ENCODE peak calls at places on chromosome 13, in nine cellular contexts. I is prostate gland, W is colonic mucosa, T is upper lobe of left lung, U is adrenal gland, B is breast epithelium, R is testis, E is pancreas, P is body of pancreas. M is an unnamed sample.

GRCh38 chr13:109476001-109476400 is 310.4 kb downstream of the IRS2 start:
- DNase-seq in I (no peak), W (no peak), T (no peak), U (no peak), B (no peak), R (no peak), E (no peak), P (no peak), M (no peak)

GRCh38 chr13:95243207-95243606 is 58.0 kb downstream of the ABCC4 start:
- DNase-seq in I (no peak), W (no peak), T (no peak), U (no peak), B (no peak), R (no peak), E (no peak), P (no peak), M (peak)

GRCh38 chr13:97030705-97031452 is 36.6 kb upstream of the OXGR1 start:
- DNase-seq in I (no peak), W (no peak), T (no peak), U (no peak), B (no peak), R (peak), E (no peak), P (no peak), M (no peak)

GRCh38 chr13:37143901-37144300 is 38.4 kb upstream of the CSNK1A1L start:
- DNase-seq in I (no peak), W (no peak), T (no peak), U (no peak), B (no peak), R (no peak), E (no peak), P (no peak), M (no peak)

GRCh38 chr13:111853146-111853545 is 213.8 kb upstream of the SOX1 start:
- DNase-seq in I (no peak), W (no peak), T (no peak), U (no peak), B (no peak), R (no peak), E (no peak), P (no peak), M (no peak)

GRCh38 chr13:73058432-73058740 is 419 bp upstream of the KLF5 start:
- DNase-seq in I (no peak), W (no peak), T (no peak), U (no peak), B (no peak), R (no peak), E (no peak), P (no peak), M (no peak)

GRCh38 chr13:49859568-49859967 is 67.1 kb upstream of the KPNA3 start:
- DNase-seq in I (no peak), W (no peak), T (no peak), U (peak), B (no peak), R (no peak), E (no peak), P (peak), M (no peak)

GRCh38 chr13:97125051-97125809 is 96.9 kb upstream of the MBNL2 start:
- DNase-seq in I (no peak), W (peak), T (no peak), U (no peak), B (no peak), R (peak), E (peak), P (no peak), M (no peak)

GRCh38 chr13:93249259-93249917 is 22.8 kb downstream of the GPC6 start:
- DNase-seq in I (no peak), W (no peak), T (no peak), U (no peak), B (no peak), R (no peak), E (no peak), P (no peak), M (no peak)

GRCh38 chr13:107003911-107004310 is 436.0 kb upstream of the ARGLU1 start:
- DNase-seq in I (no peak), W (no peak), T (no peak), U (no peak), B (no peak), R (no peak), E (no peak), P (no peak), M (no peak)

GRCh38 chr13:49419292-49419691 is 24.6 kb downstream of the CAB39L start:
- DNase-seq in I (no peak), W (no peak), T (no peak), U (peak), B (no peak), R (peak), E (no peak), P (no peak), M (no peak)

GRCh38 chr13:75763511-75763910 is 127.4 kb downstream of the LMO7 start:
- DNase-seq in I (no peak), W (no peak), T (no peak), U (no peak), B (no peak), R (no peak), E (no peak), P (no peak), M (no peak)

GRCh38 chr13:108933061-108933460 is 303.6 kb downstream of the MYO16 start:
- DNase-seq in I (no peak), W (no peak), T (no peak), U (no peak), B (no peak), R (no peak), E (no peak), P (no peak), M (no peak)

GRCh38 chr13:103772576-103772975 is 706.4 kb upstream of the SLC10A2 start:
- DNase-seq in I (no peak), W (no peak), T (no peak), U (no peak), B (no peak), R (no peak), E (no peak), P (no peak), M (no peak)

GRCh38 chr13:38045278-38046048 is 175.9 kb upstream of the TRPC4 start:
- DNase-seq in I (no peak), W (no peak), T (no peak), U (no peak), B (no peak), R (no peak), E (no peak), P (no peak), M (no peak)

GRCh38 chr13:76944457-76944856 is 3.9 kb upstream of the ACOD1 start:
- DNase-seq in I (no peak), W (no peak), T (no peak), U (peak), B (no peak), R (no peak), E (no peak), P (no peak), M (no peak)
- H3K4me3 ChIP-seq in I (no peak), W (no peak), T (no peak), U (no peak), B (no peak), R (no peak), E (no peak), P (no peak), M (no peak)

GRCh38 chr13:52665325-52665724 is 12.7 kb downstream of the SUGT1 start:
- DNase-seq in I (no peak), W (no peak), T (no peak), U (no peak), B (no peak), R (no peak), E (no peak), P (no peak), M (no peak)
- TF ChIP-seq CTCF in I (peak), W (peak), T (peak), U (peak), B (no peak), R (no peak), E (no peak), P (peak), M (peak)

GRCh38 chr13:32674503-32674902 is 88.3 kb downstream of the PDS5B start:
- DNase-seq in I (no peak), W (no peak), T (no peak), U (no peak), B (no peak), R (no peak), E (no peak), P (no peak), M (no peak)
- H3K27ac ChIP-seq in I (no peak), W (no peak), T (no peak), U (no peak), B (no peak), R (no peak), E (no peak), P (no peak), M (no peak)

DNA sequence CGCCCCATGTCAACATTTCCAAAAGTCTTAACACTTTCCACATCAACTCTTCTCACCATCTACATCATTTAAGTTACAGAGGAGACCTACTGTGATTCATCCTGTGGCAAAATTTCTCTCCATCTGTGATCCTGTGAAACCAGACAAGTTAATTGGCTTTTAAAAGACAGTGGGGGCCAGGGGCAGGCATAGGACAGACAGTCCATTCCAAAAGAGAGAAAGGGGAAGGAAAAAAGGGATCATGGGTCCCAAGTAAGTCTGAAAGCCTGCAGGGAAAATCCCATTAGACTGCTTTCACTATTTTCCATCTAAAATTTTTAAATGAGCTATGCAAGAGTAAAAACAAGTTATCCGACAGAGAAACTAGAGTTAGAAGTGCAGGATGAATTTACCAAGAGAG is 121.0 kb downstream of the MRPL57 start:
- DNase-seq in I (no peak), W (no peak), T (no peak), U (no peak), B (no peak), R (no peak), E (no peak), P (no peak), M (no peak)
- H3K4me3 ChIP-seq in I (peak), W (no peak), T (peak), U (no peak), B (peak), R (peak), E (peak), P (no peak), M (peak)

GRCh38 chr13:74683411-74683810 is 549.2 kb upstream of the KLF12 start:
- DNase-seq in I (peak), W (no peak), T (no peak), U (no peak), B (no peak), R (no peak), E (no peak), P (no peak), M (no peak)
- TF ChIP-seq CTCF in I (no peak), W (no peak), T (no peak), U (no peak), B (no peak), R (no peak), E (no peak), P (no peak), M (no peak)

DNA sequence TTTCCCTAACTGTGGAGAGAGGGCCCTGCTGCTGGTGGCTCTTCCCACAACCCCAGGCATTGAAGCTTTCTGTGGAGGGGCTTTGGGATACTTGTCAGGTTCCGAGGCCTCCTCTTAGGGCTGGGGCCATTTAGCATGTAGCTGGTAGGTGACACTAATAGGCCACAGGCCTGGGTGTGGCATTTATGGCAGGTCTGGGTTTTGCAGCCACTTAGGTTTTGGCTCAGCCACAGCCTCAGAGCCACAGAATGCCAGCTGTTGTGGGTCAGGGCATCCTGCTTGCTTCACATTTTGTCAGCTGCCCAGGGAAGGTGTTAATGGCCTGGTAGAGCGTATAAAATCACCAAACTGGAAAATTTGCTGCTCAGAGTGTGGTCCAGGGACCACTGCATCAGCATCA is 15.7 kb downstream of the FAM124A start:
- DNase-seq in I (no peak), W (no peak), T (no peak), U (no peak), B (no peak), R (no peak), E (no peak), P (no peak), M (no peak)
- H3K27ac ChIP-seq in I (no peak), W (no peak), T (no peak), U (no peak), B (no peak), R (no peak), E (no peak), P (no peak), M (peak)

DNA sequence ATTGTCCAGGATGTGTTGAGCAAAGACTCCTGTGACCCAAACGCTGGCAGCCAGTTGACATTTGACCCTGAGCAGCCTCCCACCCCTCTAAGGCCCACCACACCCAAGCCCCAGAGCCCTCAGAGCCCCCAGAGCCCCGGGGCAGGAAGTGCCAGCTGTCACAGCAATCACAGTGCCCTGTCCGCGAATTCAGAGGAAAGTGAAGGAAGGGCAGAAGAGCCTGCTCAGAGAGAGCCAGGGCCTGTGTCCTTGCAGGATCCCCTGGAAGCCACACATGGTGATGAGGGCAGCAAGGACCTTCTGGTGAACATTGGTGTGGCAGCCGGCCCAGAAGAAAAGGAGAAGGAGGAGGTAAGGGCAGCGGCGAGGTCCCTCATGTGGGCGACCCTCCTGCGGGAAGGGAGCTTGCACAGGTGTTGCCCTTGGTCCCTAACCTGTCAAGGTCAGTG is 63.7 kb downstream of the SPATA13 start:
- DNase-seq in I (no peak), W (no peak), T (no peak), U (no peak), B (no peak), R (no peak), E (no peak), P (no peak), M (no peak)
- H3K4me3 ChIP-seq in I (no peak), W (no peak), T (no peak), U (no peak), B (no peak), R (no peak), E (no peak), P (no peak), M (peak)

DNA sequence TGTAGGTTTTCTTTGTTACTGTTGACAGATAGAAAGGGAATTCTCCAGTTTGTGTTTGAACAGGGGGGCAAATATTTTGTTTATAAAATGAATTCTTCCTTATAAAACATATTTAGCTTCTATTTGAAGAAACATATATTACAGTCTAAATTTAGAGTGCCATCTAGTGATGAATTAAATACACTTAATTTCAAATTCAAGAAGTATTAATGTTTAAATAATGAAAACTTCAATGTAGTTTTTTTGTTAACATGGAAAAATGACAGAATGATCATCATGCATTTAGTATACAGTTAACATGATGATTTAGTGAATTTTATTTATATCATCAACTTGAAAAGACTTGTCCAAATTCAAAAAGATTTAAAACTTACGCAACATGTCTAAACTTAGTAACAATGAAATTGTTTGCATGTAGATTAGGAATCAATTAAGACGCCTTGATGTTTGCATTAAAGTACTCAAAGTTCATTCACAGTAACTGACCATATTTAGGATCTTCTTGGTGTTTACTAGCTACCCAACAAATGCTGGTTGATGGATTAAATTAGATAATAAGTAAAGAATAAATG is 765.9 kb upstream of the SLITRK1 start:
- DNase-seq in I (no peak), W (no peak), T (no peak), U (no peak), B (no peak), R (no peak), E (no peak), P (no peak), M (no peak)
- TF ChIP-seq CTCF in I (no peak), W (no peak), T (no peak), U (no peak), B (no peak), R (no peak), E (no peak), P (no peak), M (no peak)

GRCh38 chr13:23620211-23620610 is 50.0 kb downstream of the TNFRSF19 start:
- DNase-seq in I (no peak), W (no peak), T (no peak), U (no peak), B (no peak), R (no peak), E (no peak), P (no peak), M (no peak)
- H3K27ac ChIP-seq in I (no peak), W (no peak), T (no peak), U (no peak), B (no peak), R (no peak), E (peak), P (no peak), M (no peak)

M was measured in dorsolateral prefrontal cortex.